ENCODE peak calls at places on chromosome 22, in five cellular contexts. C, G, J, K and V are unnamed samples.

GRCh38 chr22:29195964-29196666 is 9.6 kb upstream of the EMID1 start:
- DNase-seq in K (no peak), J (no peak), C (no peak), G (no peak), V (no peak)

GRCh38 chr22:49588739-49589138 is 238.9 kb downstream of the BRD1 start:
- DNase-seq in K (no peak), G (no peak), J (no peak), C (no peak), V (no peak)

GRCh38 chr22:45218974-45219373 is 21.7 kb downstream of the KIAA0930 start:
- DNase-seq in K (no peak), G (peak; percentile 20), C (no peak), J (peak; percentile 14), V (peak; percentile 36)

GRCh38 chr22:22558972-22559603 is at the start of gene PRAME:
- DNase-seq in C (peak; percentile 93), J (peak; percentile 27), G (peak; percentile 11), K (peak; percentile 100), V (peak; percentile 89)

GRCh38 chr22:31509041-31509440 is 12.7 kb downstream of the SFI1 start:
- DNase-seq in K (no peak), J (no peak), G (no peak), C (no peak), V (no peak)

GRCh38 chr22:35560366-35560765 is 19.7 kb downstream of the RASD2 start:
- DNase-seq in J (no peak), C (no peak), K (no peak), G (no peak), V (no peak)

GRCh38 chr22:45007247-45007945 is 2.4 kb downstream of the PHF21B start:
- DNase-seq in G (no peak), K (peak; percentile 33), C (peak; percentile 16), J (no peak), V (peak; percentile 14)

GRCh38 chr22:27504360-27504759 is 297.2 kb downstream of the MN1 start:
- DNase-seq in J (no peak), G (no peak), K (no peak), C (no peak), V (no peak)

GRCh38 chr22:25688627-25689026 is 53.4 kb upstream of the MYO18B start:
- DNase-seq in J (no peak), K (no peak), C (no peak), G (no peak), V (no peak)

GRCh38 chr22:30305519-30305905 is 16.2 kb upstream of the CASTOR1 start:
- DNase-seq in G (peak; percentile 59), K (peak; percentile 47), C (no peak), J (peak; percentile 55), V (peak; percentile 79)

GRCh38 chr22:30306629-30307016 is 17.3 kb upstream of the CASTOR1 start:
- DNase-seq in C (no peak), J (no peak), G (no peak), K (no peak), V (no peak)

GRCh38 chr22:30302810-30303138 is 13.5 kb upstream of the CASTOR1 start:
- DNase-seq in C (no peak), K (no peak), G (no peak), J (no peak), V (no peak)

GRCh38 chr22:30305906-30306628 is 16.8 kb upstream of the CASTOR1 start:
- DNase-seq in K (peak; percentile 47), G (no peak), C (no peak), J (no peak), V (peak; percentile 60)

GRCh38 chr22:30304495-30305244 is 15.4 kb upstream of the CASTOR1 start:
- DNase-seq in J (peak; percentile 36), G (no peak), C (no peak), K (no peak), V (peak; percentile 24)
- TF ChIP-seq MYC in J (no peak), G (no peak), C (no peak), K (no peak), V (no peak)

GRCh38 chr22:47115518-47115890 is 353.1 kb downstream of the TBC1D22A start:
- DNase-seq in K (no peak), G (no peak), J (no peak), C (no peak), V (no peak)
- TF ChIP-seq CTCF in K (no peak), G (no peak), J (no peak), C (no peak), V (no peak)

DNA sequence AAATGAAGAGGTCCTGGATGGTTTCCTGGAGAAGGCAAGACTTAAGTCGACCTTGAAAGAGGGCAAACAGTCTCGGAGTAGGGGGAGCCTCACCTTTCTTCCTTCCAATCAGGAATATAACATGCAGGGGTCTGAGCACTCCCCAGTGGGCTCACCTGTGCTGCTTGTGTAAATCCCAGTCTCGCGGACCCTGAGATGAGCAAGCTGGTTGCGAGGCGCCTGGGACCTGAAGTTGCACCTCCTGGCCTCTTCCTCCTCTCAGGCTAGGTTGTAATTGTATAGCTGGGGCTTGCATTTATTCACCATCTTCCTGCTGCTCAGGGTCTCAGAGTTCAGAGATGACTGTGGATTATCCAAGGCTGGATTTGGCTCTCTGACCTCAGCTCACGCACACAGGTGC is 7.5 kb upstream of the WBP2NL start:
- DNase-seq in C (no peak), G (no peak), K (no peak), J (no peak), V (no peak)
- TF ChIP-seq MAX in C (no peak), G (no peak), K (no peak), J (no peak), V (no peak)

DNA sequence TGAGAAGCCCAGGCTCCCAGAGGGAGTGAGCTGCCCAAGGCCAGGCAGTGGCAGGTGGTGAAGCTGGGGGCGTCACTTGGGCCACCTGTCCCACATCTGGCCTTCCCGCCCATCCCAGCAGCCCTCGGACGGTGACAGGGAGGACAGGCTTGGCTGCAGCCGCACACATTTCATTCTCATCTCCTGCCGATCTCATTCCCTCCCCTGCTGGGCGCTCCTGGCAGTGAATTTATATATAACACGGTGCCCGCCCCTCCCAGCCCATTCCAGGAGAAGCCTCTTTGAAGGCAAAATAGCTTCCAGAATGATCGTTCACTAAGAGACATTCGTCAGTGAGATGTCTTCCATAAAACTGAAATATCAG is 861.3 kb downstream of the TBC1D22A start:
- DNase-seq in C (no peak), K (no peak), G (no peak), J (no peak), V (no peak)
- TF ChIP-seq MYC in C (no peak), K (no peak), G (no peak), J (no peak), V (no peak)

GRCh38 chr22:38305481-38306448 is 11.5 kb downstream of the CSNK1E start:
- DNase-seq in G (peak; percentile 89), C (no peak), J (peak; percentile 67), K (peak; percentile 41), V (peak; percentile 59)
- TF ChIP-seq CTCF in G (peak; percentile 42), C (no peak), J (no peak), K (peak; percentile 53), V (no peak)

GRCh38 chr22:30327864-30328345 is 1.2 kb upstream of the TBC1D10A start:
- DNase-seq in J (no peak), C (peak; percentile 31), K (peak; percentile 41), G (no peak), V (no peak)
- TF ChIP-seq MAX in J (no peak), C (no peak), K (no peak), G (no peak), V (no peak)

GRCh38 chr22:36746571-36746970 is 29.3 kb downstream of the IFT27 start:
- DNase-seq in G (no peak), C (no peak), J (no peak), K (no peak), V (no peak)
- TF ChIP-seq MYC in G (no peak), C (no peak), J (no peak), K (no peak), V (no peak)

DNA sequence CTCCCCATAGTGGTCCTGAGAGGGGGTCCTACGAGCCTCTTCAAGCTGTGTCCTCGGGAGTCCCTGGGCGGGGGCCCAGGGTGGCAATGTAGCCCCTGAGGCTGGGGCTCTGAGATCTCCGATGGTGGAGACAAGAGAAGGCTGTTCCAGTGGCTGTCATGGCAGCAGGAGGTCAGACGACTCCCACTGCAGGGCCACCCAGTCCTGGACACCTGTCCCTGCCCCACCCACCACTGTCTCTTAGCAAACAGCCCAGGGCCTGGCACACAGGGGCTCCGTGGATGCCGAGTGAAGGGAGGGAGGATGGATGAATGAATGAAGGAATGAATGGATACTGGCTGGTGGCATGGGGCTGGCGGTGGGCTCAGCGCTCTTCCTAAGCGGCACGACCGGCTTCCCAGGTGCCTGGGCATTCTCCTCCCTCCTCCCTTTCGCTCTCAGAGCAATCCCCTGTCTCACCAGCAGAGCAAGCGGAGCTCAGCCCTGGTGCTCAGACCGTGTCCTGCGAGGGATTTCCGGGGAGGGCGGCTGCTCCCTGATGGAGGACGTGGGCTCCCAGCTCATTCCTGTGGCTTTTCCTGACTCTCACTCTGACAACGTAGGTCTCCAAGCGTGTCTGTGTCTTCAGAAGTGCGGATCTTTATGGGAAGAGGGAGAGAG is 1272.7 kb downstream of the BRD1 start:
- DNase-seq in C (no peak), G (no peak), J (no peak), K (no peak), V (no peak)
- TF ChIP-seq CTCF in C (no peak), G (no peak), J (no peak), K (no peak), V (no peak)

DNA sequence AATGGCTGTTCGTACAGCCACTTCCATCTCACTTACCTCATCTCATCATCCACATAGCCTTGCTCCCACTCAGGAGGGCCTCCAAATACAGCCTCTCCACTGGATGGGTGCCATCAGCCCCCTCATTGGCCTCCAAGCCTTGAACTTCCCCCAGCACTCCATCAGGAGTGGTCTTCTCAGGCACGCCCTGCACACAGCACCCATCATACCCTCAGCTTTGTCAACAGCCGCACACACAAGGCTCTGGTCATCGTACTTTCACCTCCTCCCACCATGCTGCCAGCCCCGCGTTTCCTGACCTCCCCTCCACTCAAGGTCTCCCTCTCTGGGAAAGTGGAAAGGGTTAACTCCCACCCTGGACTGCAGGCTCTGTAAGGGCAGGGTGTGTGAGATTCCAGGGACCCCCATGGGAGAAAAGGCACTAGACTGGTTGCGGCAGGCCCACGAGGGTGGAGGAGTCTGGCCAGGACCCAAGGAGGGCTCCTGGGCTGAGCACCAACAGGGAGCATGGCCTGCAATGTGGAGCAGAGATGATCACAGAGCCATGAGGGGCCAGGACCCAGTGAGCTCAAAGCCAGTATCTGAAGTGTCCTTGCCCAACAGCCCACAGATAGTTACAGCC is 21.0 kb upstream of the SCARF2 start:
- DNase-seq in K (no peak), J (no peak), G (no peak), C (no peak), V (no peak)
- TF ChIP-seq MAX in K (no peak), J (no peak), G (no peak), C (no peak), V (no peak)

GRCh38 chr22:40540265-40540664 is 96.3 kb downstream of the MRTFA start:
- DNase-seq in G (no peak), J (no peak), C (no peak), K (no peak), V (no peak)

GRCh38 chr22:40542821-40543540 is 93.5 kb downstream of the MRTFA start:
- DNase-seq in J (no peak), C (no peak), G (no peak), K (no peak), V (no peak)

GRCh38 chr22:40544758-40545157 is 91.8 kb downstream of the MRTFA start:
- DNase-seq in J (no peak), G (no peak), C (no peak), K (no peak), V (no peak)

GRCh38 chr22:40535642-40536041 is 100.9 kb downstream of the MRTFA start:
- DNase-seq in C (peak; percentile 44), J (no peak), G (no peak), K (no peak), V (no peak)

GRCh38 chr22:40541300-40541699 is 95.2 kb downstream of the MRTFA start:
- DNase-seq in G (peak; percentile 54), J (no peak), C (no peak), K (no peak), V (no peak)
- TF ChIP-seq MYC in G (no peak), J (no peak), C (no peak), K (no peak), V (no peak)